ENCODE peak calls at places on chromosomes 6 and 20, in eight cellular contexts. N is uterus; E is activated T-helper 1 cell treated with Interleukin-2 at 50 U/mL for 16 hours; L is PC-9; T is G401; O is stimulated activated CD4-positive, alpha-beta T cell treated with anti-CD3 and anti-CD28 coated beads, Interleukin-2, amount 100 ng/mL, for 48 hours; B is CD8-positive, alpha-beta memory T cell; D is fibroblast of mammary gland. R is an unnamed sample.

GRCh38 chr6:93516441-93516840 is 97.1 kb upstream of the EPHA7 start:
- DNase-seq in N (no peak), E (no peak), L (no peak), T (no peak), O (no peak), B (no peak), D (no peak), R (no peak)

GRCh38 chr6:30150671-30151395 is 10.2 kb downstream of the TRIM10 start:
- DNase-seq in N (no peak), E (no peak), L (no peak), T (no peak), O (no peak), B (no peak), D (no peak), R (no peak)

GRCh38 chr20:51860015-51860882 is 57.9 kb upstream of the SALL4 start:
- DNase-seq in N (no peak), E (no peak), L (peak), T (no peak), O (no peak), B (no peak), D (peak), R (no peak)

GRCh38 chr6:143536461-143536865 is 24.9 kb upstream of the FUCA2 start:
- DNase-seq in N (peak), E (peak), L (no peak), T (peak), O (peak), B (peak), D (peak), R (peak)

GRCh38 chr20:60268502-60268901 is 310.3 kb downstream of the CDH26 start:
- DNase-seq in N (no peak), E (no peak), L (no peak), T (no peak), O (no peak), B (no peak), D (peak), R (no peak)

GRCh38 chr6:145086197-145086596 is 649.1 kb downstream of the EPM2A start:
- DNase-seq in N (no peak), E (no peak), L (no peak), T (no peak), O (no peak), B (no peak), D (peak), R (no peak)

GRCh38 chr6:133890941-133891813 is 2.3 kb downstream of the TCF21 start:
- DNase-seq in N (peak), E (no peak), L (no peak), T (no peak), O (no peak), B (no peak), D (peak), R (no peak)

GRCh38 chr20:25632940-25633790 is 9.4 kb upstream of the NANP start:
- DNase-seq in N (no peak), E (no peak), L (peak), T (no peak), O (no peak), B (no peak), D (peak), R (no peak)

GRCh38 chr6:137155830-137156229 is 17.6 kb downstream of the IL22RA2 start:
- DNase-seq in N (no peak), E (no peak), L (peak), T (no peak), O (no peak), B (peak), D (peak), R (no peak)

GRCh38 chr20:36862857-36863668 is 12.9 kb upstream of the TLDC2 start:
- DNase-seq in N (no peak), E (no peak), L (no peak), T (no peak), O (no peak), B (no peak), D (no peak), R (no peak)

GRCh38 chr6:80280258-80281010 is 174.0 kb downstream of the BCKDHB start:
- DNase-seq in N (no peak), E (no peak), L (peak), T (no peak), O (no peak), B (no peak), D (peak), R (no peak)

GRCh38 chr20:62061851-62062418 is 3.7 kb downstream of the TAF4 start:
- DNase-seq in N (no peak), E (no peak), L (no peak), T (no peak), O (no peak), B (no peak), D (no peak), R (no peak)

GRCh38 chr20:37353285-37353849 is 7.4 kb downstream of the SRC start:
- DNase-seq in N (no peak), E (no peak), L (no peak), T (no peak), O (no peak), B (no peak), D (no peak), R (no peak)

GRCh38 chr20:20362774-20363435 is 5.0 kb upstream of the INSM1 start:
- DNase-seq in N (no peak), E (no peak), L (no peak), T (peak), O (no peak), B (no peak), D (no peak), R (no peak)

GRCh38 chr20:9626357-9626756 is 112.0 kb downstream of the LAMP5 start:
- DNase-seq in N (no peak), E (no peak), L (peak), T (no peak), O (no peak), B (no peak), D (no peak), R (no peak)

GRCh38 chr6:15870354-15871043 is 207.7 kb upstream of the DTNBP1 start:
- DNase-seq in N (no peak), E (no peak), L (no peak), T (no peak), O (no peak), B (no peak), D (peak), R (no peak)

GRCh38 chr6:70396796-70397729 is 16.2 kb upstream of the FAM135A start:
- DNase-seq in N (no peak), E (no peak), L (peak), T (no peak), O (no peak), B (no peak), D (no peak), R (no peak)

GRCh38 chr6:135383766-135384165 is 113.8 kb downstream of the AHI1 start:
- DNase-seq in N (no peak), E (no peak), L (no peak), T (no peak), O (no peak), B (no peak), D (no peak), R (no peak)

GRCh38 chr6:18055098-18055497 is 67.4 kb downstream of the NHLRC1 start:
- DNase-seq in N (no peak), E (no peak), L (no peak), T (no peak), O (no peak), B (no peak), D (no peak), R (no peak)

GRCh38 chr20:49340161-49340966 is 62.5 kb upstream of the ZNFX1 start:
- DNase-seq in N (no peak), E (no peak), L (no peak), T (peak), O (no peak), B (no peak), D (peak), R (no peak)

GRCh38 chr6:144007779-144008500 is at the start of gene PLAGL1:
- DNase-seq in N (peak), E (no peak), L (no peak), T (peak), O (peak), B (peak), D (peak), R (no peak)

GRCh38 chr20:11323821-11324220 is 593.9 kb upstream of the BTBD3 start:
- DNase-seq in N (no peak), E (no peak), L (no peak), T (no peak), O (no peak), B (no peak), D (no peak), R (no peak)

GRCh38 chr20:25316506-25317190 is 68.8 kb downstream of the PYGB start:
- DNase-seq in N (peak), E (no peak), L (no peak), T (no peak), O (no peak), B (no peak), D (no peak), R (no peak)

GRCh38 chr6:36735110-36735971 is 37.7 kb downstream of the RAB44 start:
- DNase-seq in N (peak), E (no peak), L (no peak), T (peak), O (no peak), B (peak), D (peak), R (no peak)

GRCh38 chr6:113411006-113411405 is 446.1 kb upstream of the MARCKS start:
- DNase-seq in N (no peak), E (no peak), L (peak), T (no peak), O (no peak), B (no peak), D (no peak), R (no peak)

GRCh38 chr6:127347188-127347587 is 3.8 kb upstream of the ECHDC1 start:
- DNase-seq in N (no peak), E (no peak), L (peak), T (no peak), O (no peak), B (no peak), D (peak), R (no peak)

GRCh38 chr20:57213924-57214323 is 52.5 kb downstream of the BMP7 start:
- DNase-seq in N (no peak), E (no peak), L (no peak), T (no peak), O (no peak), B (no peak), D (no peak), R (no peak)

GRCh38 chr6:6771224-6771915 is 182.8 kb downstream of the LY86 start:
- DNase-seq in N (no peak), E (no peak), L (peak), T (no peak), O (no peak), B (no peak), D (no peak), R (no peak)

GRCh38 chr6:82178084-82178758 is 69.3 kb downstream of the IBTK start:
- DNase-seq in N (no peak), E (no peak), L (no peak), T (peak), O (no peak), B (no peak), D (peak), R (no peak)

R was measured in effector CD4-positive, alpha-beta T cell.